ENCODE peak calls at places on chromosome 12, in nine cellular contexts. S is suprapubic skin, J is lower lobe of right lung, A is GM13977, U is BE2C, V is A549, N is fibroblast of mammary gland, L is psoas muscle, X is IMR-90. E is an unnamed sample.
A peak's percentile ranks its signal among the peaks of the same experiment; 100 is the strongest.

GRCh38 chr12:118981285-118982201 is at the start of gene SRRM4:
- DNase-seq in S (no peak), J (peak; percentile 40), A (no peak), U (peak; percentile 97), V (no peak), N (no peak), L (no peak), X (no peak), E (peak; percentile 24)

GRCh38 chr12:100675432-100675831 is 101.9 kb downstream of the GAS2L3 start:
- DNase-seq in S (no peak), J (no peak), A (no peak), U (peak; percentile 82), V (no peak), N (peak; percentile 79), L (no peak), X (peak; percentile 72), E (no peak)

GRCh38 chr12:77133566-77133965 is 68.2 kb upstream of the E2F7 start:
- DNase-seq in S (no peak), J (no peak), A (no peak), U (no peak), V (peak; percentile 23), N (peak; percentile 65), L (no peak), X (peak; percentile 65), E (peak; percentile 5)

GRCh38 chr12:27614386-27614785 is 81.9 kb upstream of the REP15 start:
- DNase-seq in S (no peak), J (no peak), A (no peak), U (no peak), V (no peak), N (no peak), L (no peak), X (no peak), E (no peak)

GRCh38 chr12:131980263-131980662 is 30.5 kb downstream of the EP400 start:
- DNase-seq in S (no peak), J (no peak), A (no peak), U (no peak), V (peak; percentile 54), N (peak; percentile 43), L (no peak), X (peak; percentile 28), E (no peak)

GRCh38 chr12:70609739-70610491 is 27.3 kb downstream of the PTPRB start:
- DNase-seq in S (peak; percentile 77), J (peak; percentile 66), A (peak; percentile 43), U (peak; percentile 37), V (peak; percentile 22), N (peak; percentile 11), L (peak; percentile 66), X (no peak), E (peak; percentile 12)

GRCh38 chr12:15979096-15980091 is 68.3 kb downstream of the DERA start:
- DNase-seq in S (no peak), J (no peak), A (no peak), U (peak; percentile 35), V (peak; percentile 32), N (peak; percentile 90), L (no peak), X (peak; percentile 93), E (peak; percentile 19)

GRCh38 chr12:105974738-105975137 is 164.0 kb downstream of the NUAK1 start:
- DNase-seq in S (no peak), J (no peak), A (no peak), U (no peak), V (no peak), N (no peak), L (no peak), X (no peak), E (no peak)

GRCh38 chr12:27555928-27556778 is 32.1 kb downstream of the PPFIBP1 start:
- DNase-seq in S (no peak), J (no peak), A (peak; percentile 30), U (no peak), V (no peak), N (peak; percentile 85), L (no peak), X (no peak), E (no peak)

GRCh38 chr12:43277630-43278267 is 274.3 kb downstream of the ADAMTS20 start:
- DNase-seq in S (no peak), J (no peak), A (no peak), U (no peak), V (peak; percentile 81), N (peak; percentile 51), L (no peak), X (peak; percentile 84), E (no peak)

GRCh38 chr12:118304093-118304492 is 68.6 kb downstream of the TAOK3 start:
- DNase-seq in S (no peak), J (no peak), A (no peak), U (no peak), V (no peak), N (no peak), L (no peak), X (no peak), E (no peak)

GRCh38 chr12:108689314-108690190 is 41.8 kb downstream of the CORO1C start:
- DNase-seq in S (no peak), J (peak; percentile 50), A (no peak), U (peak; percentile 50), V (peak; percentile 70), N (peak; percentile 47), L (no peak), X (peak; percentile 55), E (no peak)

GRCh38 chr12:132453361-132454133 is 36.4 kb upstream of the FBRSL1 start:
- DNase-seq in S (no peak), J (no peak), A (no peak), U (no peak), V (no peak), N (no peak), L (no peak), X (peak; percentile 44), E (no peak)

GRCh38 chr12:3200779-3201738 is 123.9 kb downstream of the TSPAN9 start:
- DNase-seq in S (no peak), J (no peak), A (no peak), U (no peak), V (no peak), N (peak; percentile 12), L (no peak), X (no peak), E (no peak)
- TF ChIP-seq CTCF in S (no peak), J (no peak), A (no peak), U (no peak), V (no peak), N (no peak), L (no peak), X (no peak), E (no peak)

DNA sequence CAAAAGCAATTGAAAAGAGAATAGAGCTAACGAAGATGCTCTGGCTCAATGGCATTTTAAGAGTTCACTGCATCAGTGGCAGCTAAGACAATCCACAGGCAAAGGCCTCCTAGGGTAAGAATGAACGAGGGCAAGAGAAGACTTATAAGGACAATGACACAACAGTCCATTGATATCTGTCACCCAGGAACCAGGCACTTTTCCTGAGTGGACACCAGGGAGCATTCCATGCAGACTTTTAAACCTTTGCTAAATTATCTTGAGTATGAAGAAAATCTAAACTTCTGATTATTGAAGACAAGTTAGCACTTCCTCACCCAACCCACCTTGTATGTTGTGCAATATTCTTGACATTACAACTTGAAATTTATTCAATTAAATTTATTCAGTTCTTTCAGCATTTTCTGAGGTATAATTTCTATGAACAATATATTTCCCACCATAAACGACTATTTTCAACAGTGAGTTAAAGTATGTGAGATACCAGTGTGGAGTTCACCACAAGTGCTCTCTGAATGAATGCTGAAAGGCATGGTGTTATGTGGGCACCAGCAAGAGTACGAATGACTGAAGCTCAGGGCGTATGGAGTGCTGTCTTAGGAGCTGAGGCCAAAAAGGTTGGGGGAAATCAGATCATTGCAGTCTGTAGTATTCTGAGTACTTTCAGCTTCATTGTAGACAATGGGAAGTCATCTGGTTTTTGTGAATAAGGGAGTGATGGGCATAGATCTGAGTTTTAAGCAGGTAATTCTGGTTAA is 124.3 kb upstream of the LMNTD1 start:
- DNase-seq in S (no peak), J (no peak), A (no peak), U (no peak), V (peak; percentile 13), N (no peak), L (no peak), X (no peak), E (no peak)
- TF ChIP-seq CTCF in S (no peak), J (peak; percentile 34), A (no peak), U (no peak), V (peak; percentile 18), N (no peak), L (no peak), X (no peak), E (no peak)

GRCh38 chr12:4191642-4192041 is 81.9 kb upstream of the CCND2 start:
- DNase-seq in S (no peak), J (no peak), A (peak; percentile 42), U (no peak), V (no peak), N (no peak), L (no peak), X (no peak), E (peak; percentile 42)
- TF ChIP-seq CTCF in S (no peak), J (no peak), A (no peak), U (no peak), V (no peak), N (no peak), L (no peak), X (no peak), E (no peak)

GRCh38 chr12:95017482-95017881 is 14.0 kb upstream of the NDUFA12 start:
- DNase-seq in S (no peak), J (no peak), A (no peak), U (no peak), V (no peak), N (no peak), L (no peak), X (no peak), E (no peak)
- TF ChIP-seq CTCF in S (no peak), J (no peak), A (no peak), U (no peak), V (no peak), N (no peak), L (no peak), X (no peak), E (no peak)

GRCh38 chr12:121799175-121799841 is 4.5 kb upstream of the SETD1B start:
- DNase-seq in S (no peak), J (peak; percentile 77), A (peak; percentile 80), U (peak; percentile 79), V (peak; percentile 94), N (peak; percentile 84), L (peak; percentile 92), X (peak; percentile 85), E (peak; percentile 57)
- TF ChIP-seq CTCF in S (peak; percentile 3), J (no peak), A (no peak), U (no peak), V (no peak), N (no peak), L (no peak), X (no peak), E (no peak)

GRCh38 chr12:2673966-2674810 is 120.6 kb upstream of the FKBP4 start:
- DNase-seq in S (peak; percentile 47), J (no peak), A (no peak), U (no peak), V (peak; percentile 24), N (no peak), L (no peak), X (no peak), E (no peak)
- TF ChIP-seq CTCF in S (no peak), J (no peak), A (no peak), U (peak; percentile 11), V (no peak), N (no peak), L (no peak), X (peak; percentile 4), E (no peak)

GRCh38 chr12:25959069-25959961 is 833 bp downstream of the RASSF8 start:
- DNase-seq in S (no peak), J (peak; percentile 64), A (no peak), U (peak; percentile 36), V (peak; percentile 46), N (peak; percentile 91), L (peak; percentile 76), X (peak; percentile 85), E (peak; percentile 40)
- TF ChIP-seq CTCF in S (no peak), J (no peak), A (no peak), U (no peak), V (no peak), N (peak; percentile 34), L (no peak), X (peak; percentile 34), E (no peak)

E was measured in GM10248.